ENCODE peak calls at places on chromosomes 13 and 19, in five cellular contexts. X is uterus, W is breast epithelium, B is heart left ventricle, N is Peyer's patch. U is an unnamed sample.

GRCh38 chr13:108962652-108963051 is 333.2 kb downstream of the MYO16 start:
- DNase-seq in X (no peak), B (no peak), N (no peak), W (no peak), U (no peak)

GRCh38 chr19:42571136-42571535 is 23.6 kb downstream of the CEACAM8 start:
- DNase-seq in W (no peak), B (no peak), N (no peak), X (no peak), U (no peak)

GRCh38 chr13:76455960-76456359 is 430.2 kb downstream of the KCTD12 start:
- DNase-seq in W (no peak), B (no peak), N (no peak), X (no peak), U (no peak)

GRCh38 chr13:29523199-29523931 is 72.1 kb downstream of the SLC7A1 start:
- DNase-seq in X (no peak), W (no peak), N (no peak), B (peak; percentile 64), U (no peak)

GRCh38 chr13:98507060-98507797 is 69.7 kb downstream of the STK24 start:
- DNase-seq in W (peak; percentile 74), B (peak; percentile 81), N (no peak), X (peak; percentile 62), U (peak; percentile 76)

GRCh38 chr19:1082165-1082927 is 12.8 kb downstream of the POLR2E start:
- DNase-seq in N (peak; percentile 96), B (no peak), W (peak; percentile 91), X (no peak), U (peak; percentile 90)

GRCh38 chr19:49196527-49197240 is 39.1 kb downstream of the TRPM4 start:
- DNase-seq in N (no peak), X (no peak), W (no peak), B (peak; percentile 51), U (no peak)

GRCh38 chr13:27137759-27138158 is 33.9 kb downstream of the USP12 start:
- DNase-seq in X (no peak), N (no peak), B (no peak), W (no peak), U (no peak)

GRCh38 chr13:66859934-66860867 is 369.9 kb downstream of the PCDH9 start:
- DNase-seq in N (no peak), B (no peak), W (no peak), X (no peak), U (no peak)

GRCh38 chr13:113338451-113338850 is 25.5 kb downstream of the GRTP1 start:
- DNase-seq in X (no peak), W (no peak), B (peak; percentile 11), N (no peak), U (no peak)

GRCh38 chr13:27482996-27483395 is 32.6 kb upstream of the MTIF3 start:
- DNase-seq in N (peak; percentile 78), X (no peak), B (peak; percentile 34), W (no peak), U (peak; percentile 12)

GRCh38 chr19:41994521-41994971 is 516 bp upstream of the ATP1A3 start:
- DNase-seq in B (no peak), N (no peak), X (no peak), W (no peak), U (no peak)

GRCh38 chr19:48717059-48717395 is 2.5 kb downstream of the MAMSTR start:
- DNase-seq in W (no peak), X (no peak), N (no peak), B (no peak), U (no peak)

GRCh38 chr19:55635334-55635717 is 5.5 kb upstream of the ZNF580 start:
- DNase-seq in B (no peak), W (no peak), N (no peak), X (no peak), U (no peak)

GRCh38 chr13:29923554-29924481 is 73.4 kb upstream of the UBL3 start:
- DNase-seq in N (peak; percentile 91), W (peak; percentile 80), B (peak; percentile 79), X (peak; percentile 89), U (peak; percentile 92)

GRCh38 chr13:103656329-103656728 is 590.1 kb upstream of the SLC10A2 start:
- DNase-seq in B (no peak), X (no peak), W (no peak), N (no peak), U (no peak)

GRCh38 chr13:39251340-39251739 is 213.1 kb downstream of the NHLRC3 start:
- DNase-seq in W (no peak), N (no peak), B (no peak), X (no peak), U (no peak)

GRCh38 chr19:16345457-16345856 is 20.8 kb downstream of the KLF2 start:
- DNase-seq in B (no peak), N (no peak), X (no peak), W (no peak), U (no peak)

GRCh38 chr13:113959198-113959597 is 14.7 kb downstream of the C13orf46 start:
- DNase-seq in B (no peak), W (no peak), X (no peak), N (no peak), U (no peak)

GRCh38 chr13:49938274-49938673 is 2.1 kb upstream of the SPRYD7 start:
- DNase-seq in W (no peak), X (no peak), B (no peak), N (no peak), U (peak; percentile 20)

GRCh38 chr19:43799502-43800142 is 2.6 kb downstream of the LYPD5 start:
- DNase-seq in B (no peak), X (no peak), W (no peak), N (no peak), U (no peak)
- TF ChIP-seq POLR2A in B (no peak), X (no peak), W (no peak), N (no peak), U (no peak)

GRCh38 chr19:39263912-39264305 is 4.3 kb upstream of the IFNL2 start:
- DNase-seq in B (no peak), W (no peak), N (peak; percentile 41), X (no peak), U (peak; percentile 25)
- TF ChIP-seq CTCF in B (no peak), W (no peak), N (no peak), X (no peak), U (no peak)

GRCh38 chr19:45402469-45403070 is 2.3 kb downstream of the PPP1R13L start:
- DNase-seq in N (peak; percentile 77), W (peak; percentile 67), B (peak; percentile 60), X (no peak), U (peak; percentile 77)

GRCh38 chr19:45405435-45406164 is 731 bp upstream of the PPP1R13L start:
- DNase-seq in X (peak; percentile 91), W (peak; percentile 91), N (peak; percentile 96), B (peak; percentile 93), U (peak; percentile 93)

GRCh38 chr19:45403272-45403671 is 1.6 kb downstream of the PPP1R13L start:
- DNase-seq in B (no peak), W (no peak), N (no peak), X (no peak), U (no peak)

GRCh38 chr19:45404557-45405434 is at the start of gene PPP1R13L:
- DNase-seq in W (peak; percentile 96), N (peak; percentile 93), B (peak; percentile 94), X (peak; percentile 76), U (peak; percentile 95)

GRCh38 chr19:45403781-45404556 is 900 bp downstream of the PPP1R13L start:
- DNase-seq in X (no peak), N (peak; percentile 84), W (peak; percentile 81), B (peak; percentile 78), U (peak; percentile 80)
- TF ChIP-seq POLR2A in X (no peak), N (no peak), W (no peak), B (no peak), U (no peak)

DNA sequence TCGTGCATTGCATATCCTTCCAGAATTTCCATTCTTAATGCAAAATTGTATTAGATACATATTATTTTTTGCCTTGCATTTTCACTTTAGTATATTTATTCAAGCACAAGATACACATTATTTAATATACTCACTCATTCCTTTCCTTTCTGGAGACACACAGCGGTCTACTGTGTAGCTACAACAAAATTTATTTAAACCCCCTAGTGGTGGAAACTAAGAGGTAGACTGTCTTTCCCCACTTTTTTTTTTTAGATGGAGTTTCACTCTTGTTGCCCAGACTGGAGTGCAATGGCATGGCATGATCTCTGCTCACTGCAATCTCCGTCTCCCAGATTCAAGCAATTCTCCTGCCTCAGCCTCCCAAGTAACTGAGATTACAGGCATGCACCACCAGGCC is 2040.3 kb upstream of the PCDH20 start:
- DNase-seq in W (no peak), X (no peak), B (no peak), N (no peak), U (no peak)
- TF ChIP-seq CTCF in W (no peak), X (no peak), B (no peak), N (no peak), U (peak; percentile 15)